ENCODE peak calls at places on chromosomes 12 and 14, in nine cellular contexts. F is natural killer cell treated with Interleukin-12 subunit alpha and Interleukin-12 subunit beta and Interleukin-15 and Interleukin-18, amount 100 ng/mL, for 72 hours; R is GM12892; Q is Right ventricle myocardium superior; W is NCI-H510A; X is nephron progenitor cell; H is activated T-cell treated with anti-CD3 and anti-CD28 coated beads for 1 hour; D is RKO; Y is stimulated activated CD4-positive, alpha-beta T cell treated with anti-CD3 and anti-CD28 coated beads, Interleukin-15, amount 100 ng/mL, for 1 hour. Z is an unnamed sample.

GRCh38 chr12:28027947-28028724 is 55.6 kb upstream of the PTHLH start:
- DNase-seq in Y (no peak), Q (no peak), F (no peak), W (no peak), R (no peak), D (no peak), X (no peak), H (no peak), Z (no peak)

GRCh38 chr14:25411933-25412757 is 362.2 kb upstream of the STXBP6 start:
- DNase-seq in R (no peak), X (peak), H (no peak), Y (no peak), F (no peak), D (peak), W (no peak), Q (no peak), Z (peak)

GRCh38 chr12:114676142-114676741 is 7.7 kb downstream of the TBX3 start:
- DNase-seq in W (no peak), F (no peak), Q (no peak), D (no peak), R (no peak), X (no peak), H (no peak), Y (no peak), Z (no peak)

GRCh38 chr12:58922849-58923248 is 2.5 kb upstream of the LRIG3 start:
- DNase-seq in W (no peak), R (no peak), D (no peak), Q (no peak), F (no peak), H (no peak), Y (no peak), X (no peak), Z (no peak)

GRCh38 chr12:88977115-88977514 is 375.2 kb downstream of the DUSP6 start:
- DNase-seq in Y (no peak), H (no peak), R (no peak), W (no peak), Q (no peak), F (no peak), X (no peak), D (no peak), Z (no peak)

GRCh38 chr14:81416981-81417380 is 16.9 kb upstream of the STON2 start:
- DNase-seq in F (no peak), X (no peak), D (no peak), Y (no peak), R (no peak), W (no peak), Q (no peak), H (no peak), Z (no peak)

GRCh38 chr14:99717682-99718013 is 33.5 kb downstream of the CYP46A1 start:
- DNase-seq in F (no peak), Q (no peak), X (no peak), R (no peak), Y (no peak), H (no peak), D (no peak), W (no peak), Z (no peak)

GRCh38 chr14:64198021-64198420 is 96.2 kb downstream of the ESR2 start:
- DNase-seq in X (no peak), D (no peak), W (no peak), Y (no peak), R (no peak), F (no peak), Q (no peak), H (no peak), Z (no peak)

GRCh38 chr12:54352891-54353874 is 11.1 kb downstream of the GPR84 start:
- DNase-seq in H (no peak), W (peak), Y (no peak), Q (no peak), X (peak), R (no peak), D (no peak), F (no peak), Z (peak)

GRCh38 chr12:75389061-75389460 is 1.8 kb upstream of the GLIPR1L2 start:
- DNase-seq in W (no peak), H (no peak), Q (no peak), D (peak), F (no peak), Y (no peak), X (no peak), R (no peak), Z (no peak)

GRCh38 chr12:8045952-8046944 is 13.7 kb downstream of the FOXJ2 start:
- DNase-seq in Q (peak), F (peak), D (peak), H (peak), R (peak), Y (peak), W (no peak), X (peak), Z (peak)

GRCh38 chr12:52331833-52332232 is 10.6 kb upstream of the KRT83 start:
- DNase-seq in W (no peak), Q (no peak), R (no peak), F (no peak), Y (no peak), H (no peak), X (no peak), D (no peak), Z (no peak)

GRCh38 chr14:91152499-91152898 is 38.6 kb downstream of the DGLUCY start:
- DNase-seq in F (no peak), R (no peak), Y (no peak), D (no peak), W (no peak), X (no peak), H (no peak), Q (no peak), Z (no peak)

GRCh38 chr12:108850854-108851573 is 6.4 kb downstream of the SSH1 start:
- DNase-seq in R (peak), F (no peak), H (no peak), X (no peak), W (no peak), D (peak), Q (peak), Y (no peak), Z (peak)

GRCh38 chr14:54676822-54677708 is 110.1 kb downstream of the SAMD4A start:
- DNase-seq in Y (no peak), H (no peak), Q (no peak), D (peak), F (no peak), R (no peak), W (no peak), X (no peak), Z (peak)

GRCh38 chr14:101150010-101150409 is 246.5 kb upstream of the RTL1 start:
- DNase-seq in F (no peak), Q (no peak), R (no peak), Y (no peak), H (no peak), W (no peak), X (no peak), D (no peak), Z (no peak)

GRCh38 chr12:75308279-75308678 is 21.8 kb downstream of the CAPS2 start:
- DNase-seq in F (no peak), Y (no peak), Q (no peak), R (no peak), H (no peak), W (no peak), X (no peak), D (no peak), Z (no peak)

GRCh38 chr12:124549629-124550028 is 17.8 kb downstream of the NCOR2 start:
- DNase-seq in Y (no peak), Q (no peak), F (no peak), W (no peak), D (no peak), H (no peak), R (no peak), X (no peak), Z (no peak)

GRCh38 chr14:81329640-81330385 is 70.3 kb downstream of the STON2 start:
- DNase-seq in Y (no peak), X (no peak), H (no peak), Q (no peak), W (peak), F (no peak), D (no peak), R (no peak), Z (no peak)

GRCh38 chr12:88258396-88258795 is 116.3 kb downstream of the TMTC3 start:
- DNase-seq in Q (no peak), F (no peak), D (no peak), W (no peak), R (no peak), H (no peak), Y (no peak), X (no peak), Z (no peak)

GRCh38 chr12:124797321-124797720 is 66.3 kb downstream of the SCARB1 start:
- DNase-seq in D (no peak), Q (no peak), X (no peak), Y (no peak), F (peak), H (no peak), R (no peak), W (no peak), Z (no peak)

GRCh38 chr14:34472706-34473279 is 10.8 kb upstream of the SPTSSA start:
- DNase-seq in H (no peak), Y (no peak), D (no peak), W (no peak), Q (no peak), X (no peak), F (no peak), R (no peak), Z (no peak)

GRCh38 chr14:101065246-101065645 is 161.7 kb upstream of the RTL1 start:
- DNase-seq in Q (no peak), X (no peak), D (no peak), H (no peak), F (no peak), R (no peak), Y (no peak), W (no peak), Z (no peak)

GRCh38 chr14:85590784-85591183 is 60.8 kb downstream of the FLRT2 start:
- DNase-seq in F (no peak), R (no peak), W (no peak), H (no peak), Y (no peak), D (no peak), Q (no peak), X (no peak), Z (no peak)

GRCh38 chr14:102908766-102909455 is 13.6 kb upstream of the AMN start:
- DNase-seq in H (no peak), D (no peak), W (no peak), R (no peak), X (no peak), Y (no peak), Q (peak), F (no peak), Z (no peak)

GRCh38 chr12:49936895-49937294 is 13.6 kb upstream of the AQP2 start:
- DNase-seq in Y (no peak), W (no peak), F (no peak), D (no peak), H (no peak), X (no peak), Q (no peak), R (no peak), Z (no peak)